ENCODE peak calls at places on chromosomes 13 and 19, in ten cellular contexts. W is right atrium auricular region; N is left lung; Y is heart right ventricle; Z is OCI-LY7; X is tibial nerve; G is CD8-positive, alpha-beta memory T cell; R is body of pancreas; K is psoas muscle; I is neuronal stem cell. F is an unnamed sample.

GRCh38 chr19:54952591-54953344 is 5.4 kb upstream of the NLRP7 start:
- DNase-seq in G (no peak), X (no peak), K (no peak), W (no peak), N (no peak), I (peak), Z (no peak), R (no peak), Y (no peak), F (no peak)

GRCh38 chr13:102651892-102652291 is 43.0 kb downstream of the METTL21C start:
- DNase-seq in R (no peak), G (no peak), X (no peak), K (no peak), W (no peak), I (no peak), N (no peak), Z (no peak), Y (no peak), F (no peak)

GRCh38 chr19:48985711-48986110 is 7.4 kb downstream of the GYS1 start:
- DNase-seq in G (no peak), R (no peak), X (no peak), I (no peak), K (no peak), Z (no peak), Y (no peak), W (no peak), N (no peak), F (no peak)

GRCh38 chr13:110266983-110267382 is 40.0 kb downstream of the COL4A1 start:
- DNase-seq in I (peak), W (peak), R (no peak), K (no peak), X (no peak), Z (no peak), N (no peak), Y (no peak), G (no peak), F (no peak)

GRCh38 chr19:49798574-49798973 is 14.5 kb downstream of the FUZ start:
- DNase-seq in I (no peak), N (no peak), Z (no peak), Y (no peak), G (no peak), W (no peak), R (no peak), K (no peak), X (no peak), F (no peak)

GRCh38 chr19:3665681-3666544 is 34.4 kb downstream of the PIP5K1C start:
- DNase-seq in K (peak), W (peak), I (peak), R (peak), Z (peak), N (peak), X (peak), G (peak), Y (peak), F (peak)

GRCh38 chr19:57872450-57872849 is 16.4 kb downstream of the ZNF814 start:
- DNase-seq in I (no peak), Z (no peak), G (no peak), K (no peak), R (no peak), W (no peak), Y (no peak), X (no peak), N (no peak), F (no peak)

GRCh38 chr19:35904312-35905068 is 2.2 kb downstream of the HCST start:
- DNase-seq in R (no peak), X (peak), N (peak), G (no peak), Y (no peak), W (no peak), K (no peak), Z (no peak), I (no peak), F (no peak)

GRCh38 chr19:18120127-18120526 is 22.5 kb downstream of the MAST3 start:
- DNase-seq in W (no peak), K (no peak), G (no peak), Y (no peak), Z (no peak), R (no peak), I (no peak), N (no peak), X (no peak), F (no peak)

GRCh38 chr13:40026741-40027140 is 371.3 kb downstream of the COG6 start:
- DNase-seq in R (no peak), K (no peak), G (no peak), Z (no peak), X (no peak), N (no peak), W (no peak), Y (no peak), I (no peak), F (no peak)

GRCh38 chr19:46935066-46935663 is 74.4 kb downstream of the ARHGAP35 start:
- DNase-seq in G (peak), I (no peak), X (no peak), N (no peak), W (no peak), Z (peak), R (no peak), Y (no peak), K (no peak), F (no peak)

GRCh38 chr19:18401580-18402112 is 4.2 kb upstream of the LRRC25 start:
- DNase-seq in Y (peak), Z (peak), K (peak), X (peak), G (no peak), N (no peak), W (no peak), I (no peak), R (peak), F (peak)

GRCh38 chr13:39385621-39386231 is 217.3 kb downstream of the LHFPL6 start:
- DNase-seq in W (no peak), K (no peak), G (no peak), X (no peak), Z (no peak), Y (no peak), N (no peak), R (no peak), I (peak), F (no peak)

GRCh38 chr13:83878691-83879410 is 3.4 kb downstream of the SLITRK1 start:
- DNase-seq in N (peak), I (no peak), G (no peak), Z (no peak), R (no peak), K (no peak), Y (no peak), W (no peak), X (no peak), F (no peak)

GRCh38 chr19:50198431-50199253 is 4.8 kb upstream of the MYH14 start:
- DNase-seq in Z (no peak), R (peak), K (peak), W (no peak), X (peak), N (no peak), I (no peak), Y (no peak), G (no peak), F (no peak)

GRCh38 chr19:35609881-35610353 is 2.6 kb upstream of the HAUS5 start:
- DNase-seq in X (no peak), I (no peak), Z (peak), W (no peak), Y (no peak), N (no peak), G (no peak), K (peak), R (no peak), F (no peak)

GRCh38 chr13:90395846-90396245 is 951.6 kb upstream of the MIR17HG start:
- DNase-seq in R (no peak), N (no peak), Z (no peak), W (no peak), Y (no peak), G (no peak), I (no peak), K (no peak), X (no peak), F (no peak)

GRCh38 chr19:5822181-5822844 is 17.2 kb downstream of the FUT6 start:
- DNase-seq in R (peak), N (no peak), I (no peak), G (no peak), Y (no peak), K (no peak), Z (no peak), W (no peak), X (no peak), F (no peak)

GRCh38 chr13:29935309-29935981 is 85.0 kb upstream of the UBL3 start:
- DNase-seq in N (no peak), Z (peak), W (no peak), K (no peak), Y (no peak), X (no peak), R (no peak), I (no peak), G (peak), F (no peak)

GRCh38 chr19:34309368-34310138 is 55.2 kb downstream of the GARRE1 start:
- DNase-seq in G (no peak), N (no peak), R (no peak), Y (no peak), K (no peak), I (no peak), W (no peak), Z (peak), X (no peak), F (no peak)

GRCh38 chr13:35231426-35231825 is 245.1 kb downstream of the MAB21L1 start:
- DNase-seq in X (no peak), W (no peak), R (no peak), I (no peak), K (no peak), Z (no peak), G (no peak), N (no peak), Y (no peak), F (no peak)

GRCh38 chr19:3451451-3451866 is 28.9 kb downstream of the SMIM24 start:
- DNase-seq in K (peak), N (no peak), Z (no peak), R (no peak), X (no peak), W (no peak), Y (no peak), I (no peak), G (no peak), F (no peak)

GRCh38 chr19:18807861-18808331 is 16.8 kb upstream of the COMP start:
- DNase-seq in N (no peak), Z (no peak), W (peak), G (no peak), Y (no peak), X (peak), R (no peak), I (no peak), K (no peak), F (no peak)

GRCh38 chr13:102591988-102592781 is 4.6 kb upstream of the TPP2 start:
- DNase-seq in G (peak), K (peak), X (peak), Z (peak), W (peak), N (peak), Y (peak), R (peak), I (peak), F (peak)

GRCh38 chr19:30426864-30427263 is 54.7 kb downstream of the ZNF536 start:
- DNase-seq in G (no peak), Y (no peak), Z (no peak), W (no peak), K (no peak), X (no peak), I (no peak), R (no peak), N (no peak), F (no peak)

GRCh38 chr13:69331245-69331644 is 776.4 kb upstream of the ATXN8OS start:
- DNase-seq in K (no peak), X (no peak), I (no peak), W (no peak), G (no peak), Y (no peak), Z (no peak), R (no peak), N (no peak), F (no peak)

GRCh38 chr19:14073925-14074838 is 1.6 kb downstream of the MISP3 start:
- DNase-seq in K (no peak), N (no peak), R (peak), Y (no peak), G (no peak), Z (peak), X (peak), I (peak), W (peak), F (peak)

GRCh38 chr19:56109216-56109615 is 11.9 kb downstream of the ZNF787 start:
- DNase-seq in Y (no peak), I (no peak), Z (no peak), X (no peak), R (no peak), W (no peak), N (no peak), G (no peak), K (no peak), F (no peak)

GRCh38 chr19:14363203-14364097 is 17.8 kb upstream of the ADGRE5 start:
- DNase-seq in W (peak), R (peak), K (peak), N (peak), X (no peak), I (peak), Y (peak), Z (no peak), G (peak), F (peak)

DNA sequence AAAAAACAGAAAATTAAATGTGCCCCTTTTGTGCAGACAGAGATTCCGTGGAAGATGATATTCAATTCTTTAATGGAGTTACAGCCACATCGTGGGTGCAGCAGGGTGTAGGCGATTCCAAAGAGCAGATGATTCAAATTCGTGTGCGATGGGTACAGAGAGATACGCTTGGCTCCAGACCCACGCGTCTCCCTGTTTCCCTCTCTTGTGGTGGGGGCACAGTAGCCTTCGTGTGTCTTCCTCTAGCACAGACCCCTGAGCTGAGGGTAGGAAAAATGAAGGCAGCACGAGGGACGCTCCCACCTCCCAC is 4.8 kb downstream of the TSPAN16 start:
- DNase-seq in I (no peak), R (no peak), K (no peak), Y (no peak), G (no peak), Z (no peak), W (no peak), N (peak), X (no peak), F (no peak)
- H3K27ac ChIP-seq in I (no peak), R (no peak), K (no peak), Y (no peak), G (no peak), Z (no peak), W (no peak), N (no peak), X (no peak), F (no peak)

GRCh38 chr13:27915301-27916207 is 4.2 kb upstream of the PDX1 start:
- DNase-seq in I (no peak), Z (no peak), W (no peak), X (no peak), K (no peak), G (no peak), Y (no peak), N (no peak), R (no peak), F (no peak)
- H3K27ac ChIP-seq in I (no peak), Z (no peak), W (no peak), X (no peak), K (no peak), G (no peak), Y (no peak), N (no peak), R (peak), F (no peak)

GRCh38 chr13:94177041-94177440 is 302.4 kb downstream of the DCT start:
- DNase-seq in K (no peak), G (no peak), R (no peak), X (no peak), N (no peak), Y (no peak), Z (no peak), I (no peak), W (no peak), F (no peak)

GRCh38 chr13:94182185-94182761 is 297.2 kb downstream of the DCT start:
- DNase-seq in X (no peak), G (no peak), K (no peak), N (no peak), W (no peak), R (no peak), Y (no peak), Z (no peak), I (no peak), F (no peak)

GRCh38 chr13:94181461-94182107 is 297.9 kb downstream of the DCT start:
- DNase-seq in Y (no peak), R (no peak), G (no peak), N (no peak), X (no peak), W (no peak), Z (no peak), K (no peak), I (no peak), F (no peak)

GRCh38 chr13:94176576-94176975 is 302.9 kb downstream of the DCT start:
- DNase-seq in K (no peak), I (no peak), Z (no peak), N (no peak), G (no peak), X (no peak), Y (no peak), R (no peak), W (no peak), F (no peak)

DNA sequence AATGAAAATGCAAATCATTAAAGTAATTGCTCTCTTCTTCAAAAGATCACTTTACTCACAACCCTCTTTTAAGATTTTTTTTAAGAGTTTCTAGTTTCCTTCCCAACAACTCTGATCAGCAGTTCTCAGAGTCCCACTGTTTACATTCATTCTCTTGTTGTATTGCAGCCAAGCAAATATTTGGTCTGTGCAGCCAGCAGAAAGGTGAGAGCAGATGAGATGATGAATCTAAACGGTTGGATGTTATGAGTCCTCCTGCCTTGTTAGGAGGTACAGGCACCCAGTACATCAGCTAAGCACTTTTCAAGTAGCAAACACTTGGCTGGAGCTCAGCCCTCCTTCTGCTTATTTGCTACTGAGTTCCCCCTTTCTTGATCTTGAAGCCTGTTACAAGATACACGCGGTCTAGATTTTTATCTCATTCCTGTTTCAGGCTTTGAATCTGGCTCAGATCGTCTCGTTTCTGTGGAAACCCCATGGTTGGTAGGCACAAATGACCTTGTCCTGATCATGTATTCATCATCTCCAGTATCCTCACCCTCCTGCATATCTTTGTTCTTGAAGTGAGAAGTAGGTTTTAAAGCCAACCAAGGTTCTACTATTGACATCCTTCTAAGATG is 300.7 kb downstream of the DCT start:
- DNase-seq in N (no peak), R (no peak), Z (no peak), G (no peak), X (no peak), W (no peak), K (no peak), Y (no peak), I (no peak), F (no peak)
- H3K27ac ChIP-seq in N (no peak), R (no peak), Z (no peak), G (no peak), X (no peak), W (no peak), K (no peak), Y (no peak), I (no peak), F (no peak)

GRCh38 chr19:4693471-4694121 is 23.5 kb upstream of the MYDGF start:
- DNase-seq in I (no peak), G (no peak), K (no peak), Z (no peak), W (no peak), N (no peak), Y (no peak), X (no peak), R (no peak), F (no peak)
- H3K27ac ChIP-seq in I (no peak), G (no peak), K (peak), Z (no peak), W (no peak), N (peak), Y (peak), X (peak), R (no peak), F (no peak)

GRCh38 chr13:72540818-72541217 is 186.6 kb downstream of the MZT1 start:
- DNase-seq in W (no peak), Y (no peak), I (no peak), N (no peak), K (no peak), R (no peak), Z (no peak), G (no peak), X (no peak), F (no peak)
- H3K27ac ChIP-seq in W (no peak), Y (no peak), I (no peak), N (no peak), K (no peak), R (no peak), Z (no peak), G (no peak), X (no peak), F (no peak)

DNA sequence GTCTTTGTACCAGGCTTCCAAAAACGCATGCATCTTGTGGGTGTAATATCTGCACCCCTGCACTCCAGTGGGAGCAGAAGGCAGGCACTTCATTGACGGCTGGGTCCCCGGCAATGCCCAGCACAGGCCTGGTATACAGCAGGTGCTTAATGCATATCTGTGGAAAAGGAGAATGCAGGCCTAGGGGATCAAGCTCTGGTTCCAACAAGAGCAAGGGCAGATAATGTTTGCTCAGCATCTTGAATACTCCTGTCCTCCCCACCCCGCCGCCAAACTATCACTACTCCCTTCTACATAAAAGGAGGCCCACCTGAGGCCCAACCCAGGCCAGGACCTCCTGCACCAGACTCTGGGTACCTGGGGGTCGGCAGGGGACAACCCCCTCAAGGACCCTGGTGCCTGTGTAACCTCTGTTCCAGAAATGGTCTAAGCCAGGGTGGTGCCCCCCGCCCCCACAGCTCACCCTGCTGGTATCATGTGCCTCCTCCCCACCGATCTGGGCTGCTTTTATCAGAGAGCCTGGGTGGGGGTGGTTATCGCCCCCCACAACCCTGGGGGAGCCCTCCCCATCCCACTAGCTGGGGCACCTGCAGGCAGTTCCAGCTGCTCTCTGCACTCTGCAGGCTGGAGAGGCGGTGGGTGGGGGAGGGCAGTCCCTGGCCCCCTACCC is 4.8 kb downstream of the KLF16 start:
- DNase-seq in W (no peak), I (no peak), R (no peak), Y (no peak), G (no peak), K (no peak), X (no peak), N (no peak), Z (no peak), F (no peak)
- H3K27ac ChIP-seq in W (peak), I (no peak), R (peak), Y (no peak), G (peak), K (no peak), X (peak), N (no peak), Z (peak), F (peak)

GRCh38 chr13:78022164-78022877 is 103.7 kb upstream of the EDNRB start:
- DNase-seq in X (peak), I (no peak), N (no peak), W (no peak), K (no peak), G (peak), Z (peak), Y (no peak), R (peak), F (peak)
- H3K27ac ChIP-seq in X (no peak), I (no peak), N (no peak), W (no peak), K (no peak), G (no peak), Z (no peak), Y (no peak), R (no peak), F (no peak)